ENCODE peak calls at places on chromosomes 12 and 14, in five cellular contexts. One of them, this sample, is unnamed.
A peak's percentile ranks its signal among the peaks of the same experiment; 100 is the strongest.

GRCh38 chr12:2958432-2959193 is 584 bp upstream of the TEAD4 start:
- DNase-seq in astrocyte of the spinal cord: peak; percentile 71
- DNase-seq in GM12865: peak; percentile 18
- DNase-seq in lower leg skin: no peak
- DNase-seq in foreskin fibroblast: peak; percentile 89
- DNase-seq in this sample: peak; percentile 72

GRCh38 chr12:31582155-31582554 is 8.8 kb downstream of the DENND5B start:
- DNase-seq in astrocyte of the spinal cord: peak; percentile 49
- DNase-seq in GM12865: no peak
- DNase-seq in lower leg skin: no peak
- DNase-seq in foreskin fibroblast: peak; percentile 37
- DNase-seq in this sample: no peak

GRCh38 chr14:71967709-71968108 is 35.5 kb downstream of the RGS6 start:
- DNase-seq in astrocyte of the spinal cord: no peak
- DNase-seq in GM12865: peak; percentile 42
- DNase-seq in lower leg skin: no peak
- DNase-seq in foreskin fibroblast: no peak
- DNase-seq in this sample: no peak

GRCh38 chr14:94542111-94542810 is 19.0 kb upstream of the SERPINA4 start:
- DNase-seq in astrocyte of the spinal cord: peak; percentile 40
- DNase-seq in GM12865: peak; percentile 57
- DNase-seq in lower leg skin: no peak
- DNase-seq in foreskin fibroblast: peak; percentile 24
- DNase-seq in this sample: peak; percentile 53

GRCh38 chr14:74634481-74634880 is 22.4 kb upstream of the LTBP2 start:
- DNase-seq in astrocyte of the spinal cord: no peak
- DNase-seq in GM12865: no peak
- DNase-seq in lower leg skin: no peak
- DNase-seq in foreskin fibroblast: peak; percentile 70
- DNase-seq in this sample: no peak

GRCh38 chr12:26422839-26423398 is 227.5 kb downstream of the SSPN start:
- DNase-seq in astrocyte of the spinal cord: no peak
- DNase-seq in GM12865: peak; percentile 45
- DNase-seq in lower leg skin: no peak
- DNase-seq in foreskin fibroblast: no peak
- DNase-seq in this sample: no peak

GRCh38 chr12:52307836-52308806 is 13.1 kb downstream of the KRT83 start:
- DNase-seq in astrocyte of the spinal cord: peak; percentile 20
- DNase-seq in GM12865: no peak
- DNase-seq in lower leg skin: no peak
- DNase-seq in foreskin fibroblast: peak; percentile 65
- DNase-seq in this sample: no peak

GRCh38 chr12:80593766-80594165 is 113.7 kb upstream of the MYF6 start:
- DNase-seq in astrocyte of the spinal cord: peak; percentile 91
- DNase-seq in GM12865: no peak
- DNase-seq in lower leg skin: no peak
- DNase-seq in foreskin fibroblast: peak; percentile 81
- DNase-seq in this sample: peak; percentile 93

GRCh38 chr12:123062682-123063426 is 82.4 kb downstream of the ARL6IP4 start:
- DNase-seq in astrocyte of the spinal cord: peak; percentile 28
- DNase-seq in GM12865: peak; percentile 33
- DNase-seq in lower leg skin: peak; percentile 46
- DNase-seq in foreskin fibroblast: peak; percentile 89
- DNase-seq in this sample: peak; percentile 74

GRCh38 chr14:67311868-67312267 is 47.7 kb downstream of the ATP6V1D start:
- DNase-seq in astrocyte of the spinal cord: no peak
- DNase-seq in GM12865: no peak
- DNase-seq in lower leg skin: no peak
- DNase-seq in foreskin fibroblast: no peak
- DNase-seq in this sample: no peak

GRCh38 chr12:100795193-100796179 is 910 bp downstream of the ANO4 start:
- DNase-seq in astrocyte of the spinal cord: no peak
- DNase-seq in GM12865: no peak
- DNase-seq in lower leg skin: no peak
- DNase-seq in foreskin fibroblast: peak; percentile 7
- DNase-seq in this sample: no peak

GRCh38 chr12:4829793-4830162 is 79.9 kb upstream of the KCNA1 start:
- DNase-seq in astrocyte of the spinal cord: no peak
- DNase-seq in GM12865: peak; percentile 11
- DNase-seq in lower leg skin: no peak
- DNase-seq in foreskin fibroblast: no peak
- DNase-seq in this sample: no peak

GRCh38 chr12:107169200-107169599 is 75.9 kb upstream of the CRY1 start:
- DNase-seq in astrocyte of the spinal cord: no peak
- DNase-seq in GM12865: no peak
- DNase-seq in lower leg skin: peak; percentile 35
- DNase-seq in foreskin fibroblast: no peak
- DNase-seq in this sample: no peak

GRCh38 chr12:71636704-71637115 is 26.9 kb downstream of the ZFC3H1 start:
- DNase-seq in astrocyte of the spinal cord: peak; percentile 67
- DNase-seq in GM12865: peak; percentile 68
- DNase-seq in lower leg skin: no peak
- DNase-seq in foreskin fibroblast: peak; percentile 64
- DNase-seq in this sample: peak; percentile 79

GRCh38 chr14:24367506-24368214 is at the start of gene NFATC4:
- DNase-seq in astrocyte of the spinal cord: peak; percentile 94
- DNase-seq in GM12865: peak; percentile 47
- DNase-seq in lower leg skin: peak; percentile 78
- DNase-seq in foreskin fibroblast: peak; percentile 97
- DNase-seq in this sample: peak; percentile 96

GRCh38 chr12:57735952-57736742 is 2.4 kb downstream of the AGAP2 start:
- DNase-seq in astrocyte of the spinal cord: no peak
- DNase-seq in GM12865: no peak
- DNase-seq in lower leg skin: no peak
- DNase-seq in foreskin fibroblast: peak; percentile 70
- DNase-seq in this sample: peak; percentile 34

GRCh38 chr14:96823652-96824051 is 26.5 kb downstream of the VRK1 start:
- DNase-seq in astrocyte of the spinal cord: no peak
- DNase-seq in GM12865: no peak
- DNase-seq in lower leg skin: no peak
- DNase-seq in foreskin fibroblast: no peak
- DNase-seq in this sample: no peak

GRCh38 chr12:57049890-57050289 is at the start of gene MYO1A:
- DNase-seq in astrocyte of the spinal cord: no peak
- DNase-seq in GM12865: no peak
- DNase-seq in lower leg skin: no peak
- DNase-seq in foreskin fibroblast: peak; percentile 43
- DNase-seq in this sample: no peak

GRCh38 chr12:95733156-95733825 is 57.3 kb downstream of the NTN4 start:
- DNase-seq in astrocyte of the spinal cord: peak; percentile 91
- DNase-seq in GM12865: no peak
- DNase-seq in lower leg skin: no peak
- DNase-seq in foreskin fibroblast: peak; percentile 74
- DNase-seq in this sample: peak; percentile 84

GRCh38 chr14:75176142-75176820 is at the start of gene TMED10:
- DNase-seq in astrocyte of the spinal cord: peak; percentile 93
- DNase-seq in GM12865: peak; percentile 94
- DNase-seq in lower leg skin: peak; percentile 88
- DNase-seq in foreskin fibroblast: peak; percentile 92
- DNase-seq in this sample: peak; percentile 84

GRCh38 chr14:29236848-29237247 is 470.3 kb downstream of the FOXG1 start:
- DNase-seq in astrocyte of the spinal cord: peak; percentile 86
- DNase-seq in GM12865: no peak
- DNase-seq in lower leg skin: no peak
- DNase-seq in foreskin fibroblast: peak; percentile 87
- DNase-seq in this sample: peak; percentile 94

GRCh38 chr14:99345472-99345871 is 73.5 kb upstream of the BCL11B start:
- DNase-seq in astrocyte of the spinal cord: no peak
- DNase-seq in GM12865: no peak
- DNase-seq in lower leg skin: no peak
- DNase-seq in foreskin fibroblast: no peak
- DNase-seq in this sample: no peak

GRCh38 chr14:99344051-99344450 is 72.1 kb upstream of the BCL11B start:
- DNase-seq in astrocyte of the spinal cord: no peak
- DNase-seq in GM12865: no peak
- DNase-seq in lower leg skin: no peak
- DNase-seq in foreskin fibroblast: no peak
- DNase-seq in this sample: no peak

GRCh38 chr14:99347561-99347960 is 75.6 kb upstream of the BCL11B start:
- DNase-seq in astrocyte of the spinal cord: no peak
- DNase-seq in GM12865: no peak
- DNase-seq in lower leg skin: no peak
- DNase-seq in foreskin fibroblast: no peak
- DNase-seq in this sample: no peak

GRCh38 chr14:99348816-99349609 is 77.0 kb upstream of the BCL11B start:
- DNase-seq in astrocyte of the spinal cord: no peak
- DNase-seq in GM12865: no peak
- DNase-seq in lower leg skin: no peak
- DNase-seq in foreskin fibroblast: no peak
- DNase-seq in this sample: no peak

GRCh38 chr14:99346470-99347080 is 74.6 kb upstream of the BCL11B start:
- DNase-seq in astrocyte of the spinal cord: no peak
- DNase-seq in GM12865: no peak
- DNase-seq in lower leg skin: no peak
- DNase-seq in foreskin fibroblast: no peak
- DNase-seq in this sample: no peak
- H3K4me3 ChIP-seq in astrocyte of the spinal cord: no peak overlapping the region
- H3K4me3 ChIP-seq in GM12865: no peak overlapping the region
- H3K4me3 ChIP-seq in lower leg skin: no peak overlapping the region
- H3K4me3 ChIP-seq in foreskin fibroblast: no peak overlapping the region
- H3K4me3 ChIP-seq in this sample: no peak overlapping the region

GRCh38 chr12:132025526-132025925 is 75.8 kb downstream of the EP400 start:
- DNase-seq in astrocyte of the spinal cord: no peak
- DNase-seq in GM12865: no peak
- DNase-seq in lower leg skin: no peak
- DNase-seq in foreskin fibroblast: no peak
- DNase-seq in this sample: no peak
- TF ChIP-seq CTCF in astrocyte of the spinal cord: no peak
- TF ChIP-seq CTCF in GM12865: no peak
- TF ChIP-seq CTCF in lower leg skin: no peak
- TF ChIP-seq CTCF in foreskin fibroblast: no peak
- TF ChIP-seq CTCF in this sample: no peak

DNA sequence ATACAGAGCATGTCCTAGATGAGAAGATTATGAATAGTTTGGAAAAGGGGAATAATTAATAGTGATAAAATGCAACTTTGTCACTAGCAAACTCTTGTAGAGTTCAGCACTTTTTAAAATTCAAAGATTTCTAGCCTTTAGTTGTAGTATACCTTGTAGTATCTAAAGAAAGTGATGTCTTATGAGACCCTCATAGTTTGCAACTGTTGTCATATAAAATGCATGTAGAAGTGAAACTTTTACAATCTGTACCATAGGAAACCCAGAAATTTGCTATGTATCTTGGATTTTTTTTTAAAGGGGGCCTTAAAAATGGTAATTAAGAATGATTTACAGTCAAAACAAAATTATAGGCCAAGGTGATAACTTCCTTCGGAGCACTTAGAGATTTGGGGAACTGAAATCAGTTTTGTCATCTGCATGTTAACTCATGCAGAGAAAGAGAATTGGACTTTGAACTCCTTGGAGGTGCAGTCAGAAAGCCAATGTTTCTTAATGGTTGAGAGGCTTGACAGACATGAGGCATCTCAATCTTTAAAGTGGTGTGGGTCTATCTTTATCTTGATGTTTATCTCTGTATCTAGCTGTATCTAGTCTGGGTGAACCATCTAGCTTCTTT is 1.3 kb downstream of the LRRK2 start:
- DNase-seq in astrocyte of the spinal cord: no peak
- DNase-seq in GM12865: peak; percentile 74
- DNase-seq in lower leg skin: no peak
- DNase-seq in foreskin fibroblast: no peak
- DNase-seq in this sample: no peak
- H3K4me3 ChIP-seq in astrocyte of the spinal cord: no peak overlapping the region
- H3K4me3 ChIP-seq in GM12865: peak overlapping the region; percentile 38
- H3K4me3 ChIP-seq in lower leg skin: no peak overlapping the region
- H3K4me3 ChIP-seq in foreskin fibroblast: peak overlapping the region; percentile 63
- H3K4me3 ChIP-seq in this sample: peak overlapping the region; percentile 62

GRCh38 chr14:53929871-53930685 is 26.5 kb downstream of the BMP4 start:
- DNase-seq in astrocyte of the spinal cord: no peak
- DNase-seq in GM12865: peak; percentile 55
- DNase-seq in lower leg skin: no peak
- DNase-seq in foreskin fibroblast: peak; percentile 18
- DNase-seq in this sample: no peak
- TF ChIP-seq CTCF in astrocyte of the spinal cord: peak; percentile 56
- TF ChIP-seq CTCF in GM12865: peak; percentile 64
- TF ChIP-seq CTCF in lower leg skin: no peak
- TF ChIP-seq CTCF in foreskin fibroblast: peak; percentile 23
- TF ChIP-seq CTCF in this sample: peak; percentile 30

GRCh38 chr12:92138144-92138543 is 7.5 kb downstream of the BTG1 start:
- DNase-seq in astrocyte of the spinal cord: no peak
- DNase-seq in GM12865: no peak
- DNase-seq in lower leg skin: no peak
- DNase-seq in foreskin fibroblast: peak; percentile 41
- DNase-seq in this sample: no peak
- H3K4me3 ChIP-seq in astrocyte of the spinal cord: no peak overlapping the region
- H3K4me3 ChIP-seq in GM12865: peak overlapping the region; percentile 97
- H3K4me3 ChIP-seq in lower leg skin: no peak overlapping the region
- H3K4me3 ChIP-seq in foreskin fibroblast: no peak overlapping the region
- H3K4me3 ChIP-seq in this sample: no peak overlapping the region

DNA sequence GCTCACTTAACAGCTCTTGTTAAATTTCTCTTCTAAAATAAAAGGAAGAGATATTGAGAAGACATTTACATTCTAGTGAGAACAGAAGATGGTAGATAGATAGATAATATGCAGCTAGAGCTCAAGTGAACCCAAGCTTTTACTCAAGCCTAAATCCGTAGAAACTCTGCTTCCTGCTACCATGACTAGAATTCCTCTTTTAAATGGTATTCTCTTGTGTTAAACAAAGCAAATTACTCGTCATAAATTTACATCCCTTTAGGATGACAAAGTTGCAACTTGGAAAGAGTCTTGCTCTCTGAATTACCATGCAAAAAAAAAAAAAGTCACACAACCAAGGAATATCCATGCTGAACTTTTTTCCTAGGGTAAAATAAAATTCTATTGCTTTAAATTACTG is 160.7 kb upstream of the LRFN5 start:
- DNase-seq in astrocyte of the spinal cord: no peak
- DNase-seq in GM12865: no peak
- DNase-seq in lower leg skin: no peak
- DNase-seq in foreskin fibroblast: no peak
- DNase-seq in this sample: no peak
- TF ChIP-seq CTCF in astrocyte of the spinal cord: no peak
- TF ChIP-seq CTCF in GM12865: no peak
- TF ChIP-seq CTCF in lower leg skin: no peak
- TF ChIP-seq CTCF in foreskin fibroblast: no peak
- TF ChIP-seq CTCF in this sample: no peak

DNA sequence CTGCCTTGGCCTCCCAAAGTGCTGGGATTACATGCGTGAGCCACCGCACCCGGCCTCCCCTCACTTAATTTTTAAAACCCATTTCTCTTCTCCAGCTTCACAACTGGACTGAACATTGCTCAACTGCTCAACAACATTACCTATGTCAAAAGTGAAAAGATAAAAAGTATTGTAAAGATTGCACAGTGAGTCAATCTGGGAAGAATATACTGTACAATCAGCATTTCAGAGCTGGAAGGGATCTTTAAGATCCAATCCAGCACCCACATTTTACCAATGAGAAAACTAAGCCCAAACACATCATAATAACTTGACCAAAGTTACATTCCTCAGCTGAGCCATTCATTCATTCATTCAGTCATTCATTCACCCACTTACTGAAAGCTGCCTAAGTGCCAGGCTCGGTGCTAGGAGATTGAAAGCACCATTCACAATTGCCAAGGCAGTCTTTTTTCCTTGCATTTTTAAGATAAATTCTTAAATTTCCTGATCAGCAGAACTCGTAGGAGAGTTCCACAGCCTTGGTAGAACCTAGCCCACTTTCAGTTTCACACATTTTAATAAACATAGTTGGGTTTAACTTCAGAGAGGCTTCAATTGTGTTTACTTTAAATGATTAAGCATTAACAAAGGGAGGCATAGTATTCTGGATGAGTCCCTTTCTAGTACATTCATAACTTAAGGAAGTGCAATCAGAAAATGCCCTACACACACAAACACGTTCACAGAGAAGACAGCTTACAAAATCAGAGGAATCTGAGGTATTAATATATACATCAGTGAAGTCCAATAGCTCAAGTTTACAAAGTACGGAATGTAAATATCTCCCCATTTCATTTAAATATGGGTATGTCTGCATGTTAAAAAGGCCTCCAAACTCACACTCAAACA is 3.0 kb downstream of the GALNT4 start:
- DNase-seq in astrocyte of the spinal cord: no peak
- DNase-seq in GM12865: no peak
- DNase-seq in lower leg skin: no peak
- DNase-seq in foreskin fibroblast: no peak
- DNase-seq in this sample: no peak
- H3K4me3 ChIP-seq in astrocyte of the spinal cord: no peak overlapping the region
- H3K4me3 ChIP-seq in GM12865: no peak overlapping the region
- H3K4me3 ChIP-seq in lower leg skin: no peak overlapping the region
- H3K4me3 ChIP-seq in foreskin fibroblast: no peak overlapping the region
- H3K4me3 ChIP-seq in this sample: no peak overlapping the region